ENCODE peak calls at places on chromosomes 11 and 22, in nine cellular contexts. P, Q, H, K, O, D, C, X and U are unnamed samples.
A peak's percentile ranks its signal among the peaks of the same experiment; 100 is the strongest.

GRCh38 chr22:32710896-32711295 is 90.6 kb upstream of the TIMP3 start:
- DNase-seq in P (no peak), Q (no peak), H (no peak), K (no peak), O (no peak), D (no peak), C (no peak), X (no peak), U (no peak)

GRCh38 chr11:20159680-20160381 is 444 bp downstream of the DBX1 start:
- DNase-seq in P (no peak), Q (no peak), H (peak; percentile 47), K (no peak), O (no peak), D (no peak), C (no peak), X (no peak), U (no peak)

GRCh38 chr11:10602945-10603344 is 34.5 kb upstream of the LYVE1 start:
- DNase-seq in P (no peak), Q (no peak), H (no peak), K (peak; percentile 90), O (no peak), D (no peak), C (no peak), X (no peak), U (no peak)

GRCh38 chr11:93537767-93538261 is 5.4 kb downstream of the SMCO4 start:
- DNase-seq in P (no peak), Q (no peak), H (no peak), K (no peak), O (peak; percentile 47), D (no peak), C (peak; percentile 45), X (peak; percentile 16), U (no peak)

GRCh38 chr11:86809561-86809960 is 9.2 kb downstream of the PRSS23 start:
- DNase-seq in P (no peak), Q (no peak), H (no peak), K (no peak), O (no peak), D (no peak), C (no peak), X (no peak), U (no peak)

GRCh38 chr11:79045018-79045787 is 395.6 kb downstream of the TENM4 start:
- DNase-seq in P (no peak), Q (no peak), H (no peak), K (no peak), O (no peak), D (no peak), C (no peak), X (peak; percentile 23), U (no peak)

GRCh38 chr22:25700996-25701815 is 40.8 kb upstream of the MYO18B start:
- DNase-seq in P (no peak), Q (no peak), H (peak; percentile 64), K (no peak), O (peak; percentile 22), D (no peak), C (no peak), X (no peak), U (no peak)

GRCh38 chr11:81237139-81237538 is 1496.5 kb downstream of the FAM181B start:
- DNase-seq in P (peak; percentile 37), Q (peak; percentile 46), H (no peak), K (no peak), O (peak; percentile 4), D (no peak), C (peak; percentile 25), X (no peak), U (no peak)

GRCh38 chr11:93487032-93487483 is 56.1 kb downstream of the SMCO4 start:
- DNase-seq in P (no peak), Q (no peak), H (no peak), K (peak; percentile 84), O (no peak), D (no peak), C (no peak), X (no peak), U (no peak)

GRCh38 chr11:73047773-73048371 is 94.2 kb downstream of the FCHSD2 start:
- DNase-seq in P (no peak), Q (no peak), H (no peak), K (no peak), O (no peak), D (no peak), C (no peak), X (no peak), U (no peak)

GRCh38 chr11:131495417-131495816 is 125.0 kb downstream of the NTM start:
- DNase-seq in P (no peak), Q (no peak), H (peak; percentile 75), K (no peak), O (no peak), D (no peak), C (no peak), X (peak; percentile 75), U (no peak)

GRCh38 chr11:9895016-9895415 is 231.1 kb downstream of the SWAP70 start:
- DNase-seq in P (no peak), Q (no peak), H (no peak), K (no peak), O (peak; percentile 51), D (no peak), C (no peak), X (no peak), U (no peak)

GRCh38 chr11:130477646-130478203 is 29.3 kb downstream of the ADAMTS15 start:
- DNase-seq in P (no peak), Q (no peak), H (no peak), K (no peak), O (peak; percentile 18), D (no peak), C (no peak), X (no peak), U (no peak)

GRCh38 chr11:3006505-3007260 is 14.6 kb upstream of the NAP1L4 start:
- DNase-seq in P (no peak), Q (no peak), H (no peak), K (no peak), O (no peak), D (peak; percentile 27), C (no peak), X (no peak), U (no peak)

GRCh38 chr22:22380098-22381030 is 128.2 kb downstream of the ZNF280B start:
- DNase-seq in P (no peak), Q (no peak), H (no peak), K (peak; percentile 88), O (no peak), D (no peak), C (no peak), X (no peak), U (no peak)

GRCh38 chr11:67354314-67355022 is 1.1 kb upstream of the POLD4 start:
- DNase-seq in P (peak; percentile 98), Q (peak; percentile 98), H (peak; percentile 86), K (no peak), O (peak; percentile 98), D (no peak), C (no peak), X (peak; percentile 75), U (peak; percentile 81)
- H3K4me1 ChIP-seq in P (peaks cover 86% of the 10 kb centered on the region), Q (peaks cover 63% of the 10 kb centered on the region), H (peaks cover 27% of the 10 kb centered on the region), K (peaks cover 82% of the 10 kb centered on the region), O (peaks cover 42% of the 10 kb centered on the region), D (peaks cover 30% of the 10 kb centered on the region), C (peaks cover 25% of the 10 kb centered on the region), X (peaks cover 23% of the 10 kb centered on the region), U (peaks cover 77% of the 10 kb centered on the region)

GRCh38 chr22:46612341-46612903 is 7.8 kb upstream of the GRAMD4 start:
- DNase-seq in P (no peak), Q (no peak), H (peak; percentile 43), K (no peak), O (no peak), D (no peak), C (no peak), X (no peak), U (no peak)

GRCh38 chr22:46613606-46613997 is 6.6 kb upstream of the GRAMD4 start:
- DNase-seq in P (no peak), Q (no peak), H (peak; percentile 83), K (no peak), O (no peak), D (no peak), C (no peak), X (no peak), U (no peak)

GRCh38 chr22:46612904-46613605 is 7.1 kb upstream of the GRAMD4 start:
- DNase-seq in P (no peak), Q (no peak), H (peak; percentile 46), K (no peak), O (no peak), D (no peak), C (no peak), X (no peak), U (no peak)

GRCh38 chr22:46611189-46611588 is 9.0 kb upstream of the GRAMD4 start:
- DNase-seq in P (no peak), Q (no peak), H (no peak), K (no peak), O (no peak), D (no peak), C (no peak), X (no peak), U (no peak)

GRCh38 chr22:46614070-46614931 is 5.9 kb upstream of the GRAMD4 start:
- DNase-seq in P (no peak), Q (no peak), H (peak; percentile 62), K (no peak), O (no peak), D (no peak), C (no peak), X (no peak), U (no peak)
- H3K4me1 ChIP-seq in P (peaks cover 13% of the 10 kb centered on the region), Q (no peaks in the 10 kb centered on the region), H (peaks cover 29% of the 10 kb centered on the region), K (peaks cover 49% of the 10 kb centered on the region), O (peaks cover 15% of the 10 kb centered on the region), D (no peaks in the 10 kb centered on the region), C (no peaks in the 10 kb centered on the region), X (no peaks in the 10 kb centered on the region), U (peaks cover 59% of the 10 kb centered on the region)

DNA sequence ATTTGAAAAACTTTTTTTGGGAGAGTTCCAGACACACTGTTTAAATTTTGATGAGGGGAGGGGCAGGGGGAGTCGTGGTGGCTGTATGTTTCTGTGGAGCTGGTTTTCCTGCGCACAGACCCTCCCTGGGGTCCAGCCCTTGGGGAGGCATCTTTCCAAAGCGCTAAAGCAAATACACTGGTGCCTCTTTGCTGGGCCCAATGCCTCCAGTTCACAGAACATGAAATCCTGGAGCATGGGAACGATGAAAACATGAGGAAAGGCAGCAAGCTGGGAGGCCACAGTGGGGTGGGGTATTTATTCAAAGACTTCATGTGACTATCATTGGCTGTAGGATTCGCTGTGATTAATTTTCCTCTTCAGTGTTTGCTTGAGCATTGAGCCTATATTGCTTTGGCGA is 135.3 kb downstream of the CCDC34 start:
- DNase-seq in P (no peak), Q (no peak), H (no peak), K (no peak), O (no peak), D (no peak), C (no peak), X (no peak), U (no peak)
- H3K4me1 ChIP-seq in P (no peaks in the 10 kb centered on the region), Q (no peaks in the 10 kb centered on the region), H (no peaks in the 10 kb centered on the region), K (peaks cover 21% of the 10 kb centered on the region), O (peaks cover 2% of the 10 kb centered on the region), D (no peaks in the 10 kb centered on the region), C (peaks cover 8% of the 10 kb centered on the region), X (no peaks in the 10 kb centered on the region), U (peaks cover 24% of the 10 kb centered on the region)

DNA sequence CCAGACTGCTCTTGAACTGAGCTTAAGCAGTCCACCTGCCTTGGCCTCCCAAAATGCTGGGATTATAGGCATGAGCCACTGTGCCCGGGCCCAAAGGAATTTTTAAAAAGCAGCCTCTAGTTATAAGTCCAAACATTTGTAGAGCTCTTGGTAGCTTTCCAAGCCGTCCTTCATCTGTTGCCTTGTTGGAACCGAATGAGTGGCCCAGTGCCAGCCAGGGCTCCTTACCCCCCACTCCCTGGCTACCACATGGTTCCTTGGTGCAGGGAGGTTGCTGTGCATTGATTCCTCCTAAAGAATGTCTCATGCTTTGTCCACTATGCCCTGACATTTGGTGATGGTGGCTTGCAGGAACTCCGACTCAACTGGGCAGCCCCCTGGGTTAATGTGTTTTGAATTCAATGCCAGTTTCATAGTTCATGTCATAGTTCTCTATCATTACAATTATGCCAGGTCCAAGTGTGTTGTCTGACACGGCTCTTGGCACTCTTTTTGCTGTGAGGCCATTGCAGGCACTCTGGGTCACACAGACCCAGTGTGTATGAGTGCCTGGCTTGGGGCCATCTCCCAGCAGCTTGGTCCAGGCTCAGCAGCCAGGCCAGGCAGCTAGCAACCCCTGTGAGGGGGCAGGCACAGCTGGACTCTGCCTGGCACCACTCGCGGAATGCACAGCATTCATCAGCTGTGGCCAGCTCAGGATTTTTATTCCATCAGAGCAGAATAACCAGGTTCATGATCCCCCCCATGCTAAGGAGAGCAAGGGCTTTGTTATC is 13.3 kb upstream of the MICALL1 start:
- DNase-seq in P (no peak), Q (no peak), H (peak; percentile 87), K (no peak), O (no peak), D (no peak), C (no peak), X (peak; percentile 71), U (no peak)
- H3K4me1 ChIP-seq in P (peaks cover 27% of the 10 kb centered on the region), Q (peaks cover 19% of the 10 kb centered on the region), H (peaks cover 21% of the 10 kb centered on the region), K (peaks cover 81% of the 10 kb centered on the region), O (peaks cover 17% of the 10 kb centered on the region), D (peaks cover 49% of the 10 kb centered on the region), C (peaks cover 5% of the 10 kb centered on the region), X (peaks cover 30% of the 10 kb centered on the region), U (peaks cover 64% of the 10 kb centered on the region)